ENCODE peak calls at places on chromosomes 5 and 9, in eight cellular contexts. Y is activated effector memory CD4-positive, alpha-beta T cell treated with Interleukin-2 at 50 U/mL for 16 hours; B is upper lobe of right lung; Q is NCI-H774; I is pons; X is colonic mucosa; V is HuH-7.5; H is T-helper 1 cell. F is an unnamed sample.

GRCh38 chr9:71746753-71747115 is 21.6 kb downstream of the CEMIP2 start:
- DNase-seq in Y (no peak), B (no peak), Q (no peak), I (no peak), X (no peak), V (no peak), H (no peak), F (no peak)

GRCh38 chr5:82821978-82822927 is 254.9 kb downstream of the TMEM167A start:
- DNase-seq in Y (no peak), B (no peak), Q (no peak), I (no peak), X (no peak), V (no peak), H (no peak), F (no peak)

GRCh38 chr5:135031813-135032612 is 2.0 kb downstream of the PITX1 start:
- DNase-seq in Y (no peak), B (no peak), Q (no peak), I (no peak), X (no peak), V (no peak), H (no peak), F (no peak)

GRCh38 chr9:1460143-1460769 is 410.1 kb downstream of the DMRT2 start:
- DNase-seq in Y (no peak), B (no peak), Q (peak; percentile 6), I (peak; percentile 17), X (peak; percentile 29), V (no peak), H (no peak), F (peak; percentile 3)

GRCh38 chr9:16704096-16704488 is 166.4 kb downstream of the BNC2 start:
- DNase-seq in Y (no peak), B (no peak), Q (no peak), I (no peak), X (no peak), V (no peak), H (no peak), F (no peak)

GRCh38 chr5:159873680-159874079 is 42.6 kb upstream of the ADRA1B start:
- DNase-seq in Y (no peak), B (no peak), Q (no peak), I (no peak), X (no peak), V (no peak), H (no peak), F (no peak)

GRCh38 chr5:54360925-54361662 is 50.7 kb upstream of the ARL15 start:
- DNase-seq in Y (no peak), B (no peak), Q (no peak), I (no peak), X (no peak), V (no peak), H (no peak), F (no peak)

GRCh38 chr5:140372971-140373487 is 13.0 kb downstream of the SLC4A9 start:
- DNase-seq in Y (no peak), B (peak; percentile 76), Q (peak; percentile 43), I (peak; percentile 74), X (peak; percentile 81), V (no peak), H (no peak), F (peak; percentile 58)

F was measured in COR-L47.